ENCODE peak calls at places on chromosome 16, in six cellular contexts. P is H54; V is stimulated activated CD8-positive, alpha-beta memory T cell treated with anti-CD3 and anti-CD28 coated beads, Interleukin-4, amount 100 ng/mL, for 48 hours; Z is Ammon's horn; C is cerebellum; U is nephron progenitor cell. L is an unnamed sample.
A peak's percentile ranks its signal among the peaks of the same experiment; 100 is the strongest.

GRCh38 chr16:48629531-48629930 is 19.6 kb upstream of the N4BP1 start:
- DNase-seq in P (no peak), C (no peak), Z (no peak), U (no peak), V (no peak), L (no peak)

GRCh38 chr16:85718682-85719081 is 29.9 kb upstream of the GINS2 start:
- DNase-seq in V (no peak), C (no peak), Z (no peak), U (peak; percentile 55), P (no peak), L (no peak)

GRCh38 chr16:66610111-66610820 is 5.8 kb downstream of the CMTM3 start:
- DNase-seq in Z (no peak), U (no peak), V (no peak), P (no peak), C (peak; percentile 56), L (no peak)

GRCh38 chr16:85066346-85066885 is 38.8 kb downstream of the KIAA0513 start:
- DNase-seq in V (no peak), C (no peak), P (no peak), Z (no peak), U (no peak), L (no peak)

GRCh38 chr16:2527784-2528100 is 3.5 kb downstream of the CEMP1 start:
- DNase-seq in C (no peak), V (no peak), U (no peak), P (no peak), Z (no peak), L (no peak)

GRCh38 chr16:9607512-9608230 is 516.2 kb downstream of the HAPSTR1 start:
- DNase-seq in P (no peak), Z (no peak), C (no peak), V (no peak), U (no peak), L (no peak)

GRCh38 chr16:57764341-57765159 is 29.0 kb downstream of the KATNB1 start:
- DNase-seq in Z (no peak), V (peak; percentile 64), C (no peak), U (peak; percentile 52), P (peak; percentile 70), L (peak; percentile 69)

GRCh38 chr16:78490847-78491246 is 391.4 kb downstream of the WWOX start:
- DNase-seq in U (no peak), P (peak; percentile 26), C (no peak), Z (peak; percentile 58), V (no peak), L (no peak)

GRCh38 chr16:65410801-65411200 is 288.9 kb upstream of the CDH11 start:
- DNase-seq in Z (no peak), V (no peak), P (no peak), U (no peak), C (no peak), L (no peak)

GRCh38 chr16:9408297-9408696 is 316.9 kb downstream of the HAPSTR1 start:
- DNase-seq in P (no peak), U (no peak), Z (no peak), C (peak; percentile 7), V (no peak), L (no peak)

GRCh38 chr16:81601008-81601428 is 156.4 kb downstream of the CMIP start:
- DNase-seq in Z (peak; percentile 46), U (no peak), V (no peak), C (no peak), P (peak; percentile 70), L (no peak)